ENCODE peak calls at places on chromosomes 2 and 18, in ten cellular contexts. X is WTC11; Q is stimulated activated CD4-positive, alpha-beta T cell treated with anti-CD3 and anti-CD28 coated beads, Interleukin-2, amount 100 ng/mL, for 48 hours; M is astrocyte of the spinal cord; H is T-helper 1 cell; S is H54; E is C1 segment of cervical spinal cord; Z is GM04504; A is naive thymus-derived CD4-positive, alpha-beta T cell; B is EH. D is an unnamed sample.
A peak's percentile ranks its signal among the peaks of the same experiment; 100 is the strongest.

GRCh38 chr18:22346968-22347611 is 70.6 kb downstream of the CTAGE1 start:
- DNase-seq in X (peak; percentile 66), Q (no peak), M (no peak), H (no peak), S (no peak), E (no peak), Z (no peak), A (no peak), B (peak; percentile 46), D (no peak)

GRCh38 chr2:1767939-1768691 is 23.8 kb upstream of the PXDN start:
- DNase-seq in X (no peak), Q (no peak), M (no peak), H (no peak), S (no peak), E (no peak), Z (no peak), A (no peak), B (no peak), D (no peak)

GRCh38 chr2:187618813-187619212 is 64.6 kb upstream of the TFPI start:
- DNase-seq in X (no peak), Q (no peak), M (peak; percentile 69), H (no peak), S (no peak), E (no peak), Z (no peak), A (no peak), B (peak; percentile 32), D (no peak)

GRCh38 chr18:59634096-59634495 is 63.1 kb downstream of the CCBE1 start:
- DNase-seq in X (no peak), Q (no peak), M (peak; percentile 69), H (no peak), S (peak; percentile 12), E (no peak), Z (no peak), A (no peak), B (peak; percentile 53), D (no peak)

GRCh38 chr2:43086451-43087221 is 139.8 kb downstream of the ZFP36L2 start:
- DNase-seq in X (no peak), Q (no peak), M (peak; percentile 100), H (no peak), S (peak; percentile 94), E (no peak), Z (peak; percentile 98), A (no peak), B (peak; percentile 100), D (no peak)

GRCh38 chr18:45275367-45276113 is 339.7 kb upstream of the SLC14A2 start:
- DNase-seq in X (no peak), Q (peak; percentile 6), M (peak; percentile 42), H (no peak), S (no peak), E (no peak), Z (no peak), A (peak; percentile 10), B (peak; percentile 16), D (peak; percentile 39)

GRCh38 chr18:23540867-23541266 is 37.6 kb downstream of the RMC1 start:
- DNase-seq in X (no peak), Q (no peak), M (no peak), H (no peak), S (no peak), E (no peak), Z (no peak), A (peak; percentile 24), B (peak; percentile 47), D (peak; percentile 62)

GRCh38 chr2:100921685-100922161 is 80.4 kb upstream of the RPL31 start:
- DNase-seq in X (no peak), Q (no peak), M (no peak), H (no peak), S (no peak), E (no peak), Z (peak; percentile 32), A (no peak), B (peak; percentile 74), D (no peak)

GRCh38 chr2:102698369-102699111 is 63.3 kb upstream of the TMEM182 start:
- DNase-seq in X (no peak), Q (no peak), M (no peak), H (no peak), S (no peak), E (no peak), Z (no peak), A (no peak), B (no peak), D (no peak)

GRCh38 chr2:121881038-121881437 is 125.6 kb downstream of the TSN start:
- DNase-seq in X (no peak), Q (no peak), M (no peak), H (no peak), S (no peak), E (no peak), Z (no peak), A (no peak), B (no peak), D (no peak)

GRCh38 chr18:69435000-69435399 is 34.3 kb downstream of the DOK6 start:
- DNase-seq in X (no peak), Q (no peak), M (no peak), H (no peak), S (no peak), E (no peak), Z (no peak), A (no peak), B (no peak), D (no peak)

GRCh38 chr2:232444409-232445148 is 11.4 kb upstream of the ALPI start:
- DNase-seq in X (peak; percentile 71), Q (peak; percentile 74), M (peak; percentile 34), H (no peak), S (peak; percentile 86), E (no peak), Z (peak; percentile 39), A (peak; percentile 45), B (peak; percentile 68), D (peak; percentile 57)

GRCh38 chr18:74336656-74337055 is 21.0 kb downstream of the C18orf63 start:
- DNase-seq in X (no peak), Q (no peak), M (no peak), H (no peak), S (no peak), E (no peak), Z (no peak), A (no peak), B (no peak), D (no peak)

GRCh38 chr2:207240649-207241048 is 74.9 kb upstream of the KLF7 start:
- DNase-seq in X (no peak), Q (no peak), M (no peak), H (no peak), S (no peak), E (no peak), Z (no peak), A (no peak), B (no peak), D (no peak)

GRCh38 chr2:213242653-213243052 is 41.6 kb upstream of the SPAG16 start:
- DNase-seq in X (no peak), Q (no peak), M (no peak), H (no peak), S (no peak), E (no peak), Z (no peak), A (no peak), B (no peak), D (no peak)

D was measured in MM.1S.